ENCODE peak calls at places on chromosomes 7 and 10, in seven cellular contexts. One of them, this sample, is unnamed. For H3K4me1, the result is how much of the 10 kb centered on the place peaks cover.

GRCh38 chr10:52871191-52871843 is 98.7 kb upstream of the MBL2 start:
- DNase-seq in pancreas: no peak
- DNase-seq in kidney: no peak
- DNase-seq in BE2C: no peak
- DNase-seq in GM23248: no peak
- DNase-seq in CD8-positive, alpha-beta T cell: no peak
- DNase-seq in sigmoid colon: no peak
- DNase-seq in this sample: no peak

GRCh38 chr7:66946545-66946944 is 25.5 kb downstream of the TMEM248 start:
- DNase-seq in CD8-positive, alpha-beta T cell: no peak
- DNase-seq in GM23248: no peak
- DNase-seq in BE2C: no peak
- DNase-seq in sigmoid colon: no peak
- DNase-seq in kidney: no peak
- DNase-seq in pancreas: no peak
- DNase-seq in this sample: no peak

GRCh38 chr10:71571460-71572175 is 148.0 kb downstream of the C10orf105 start:
- DNase-seq in CD8-positive, alpha-beta T cell: no peak
- DNase-seq in kidney: peak
- DNase-seq in BE2C: no peak
- DNase-seq in pancreas: no peak
- DNase-seq in GM23248: no peak
- DNase-seq in sigmoid colon: no peak
- DNase-seq in this sample: no peak

GRCh38 chr10:61896854-61897661 is 4.4 kb upstream of the ARID5B start:
- DNase-seq in sigmoid colon: peak
- DNase-seq in GM23248: peak
- DNase-seq in CD8-positive, alpha-beta T cell: no peak
- DNase-seq in BE2C: peak
- DNase-seq in kidney: peak
- DNase-seq in pancreas: peak
- DNase-seq in this sample: peak

GRCh38 chr10:21604651-21605050 is 70.6 kb downstream of the MLLT10 start:
- DNase-seq in kidney: no peak
- DNase-seq in GM23248: no peak
- DNase-seq in pancreas: no peak
- DNase-seq in sigmoid colon: no peak
- DNase-seq in CD8-positive, alpha-beta T cell: no peak
- DNase-seq in BE2C: no peak
- DNase-seq in this sample: no peak

GRCh38 chr10:73247509-73248258 is 629 bp upstream of the DNAJC9 start:
- DNase-seq in CD8-positive, alpha-beta T cell: no peak
- DNase-seq in pancreas: no peak
- DNase-seq in kidney: no peak
- DNase-seq in GM23248: peak
- DNase-seq in sigmoid colon: no peak
- DNase-seq in BE2C: no peak
- DNase-seq in this sample: no peak

GRCh38 chr10:15200626-15201025 is 32.1 kb upstream of the NMT2 start:
- DNase-seq in pancreas: no peak
- DNase-seq in sigmoid colon: no peak
- DNase-seq in GM23248: peak
- DNase-seq in kidney: no peak
- DNase-seq in BE2C: no peak
- DNase-seq in CD8-positive, alpha-beta T cell: no peak
- DNase-seq in this sample: no peak

GRCh38 chr10:99975942-99976809 is 33.6 kb downstream of the DNMBP start:
- DNase-seq in BE2C: no peak
- DNase-seq in GM23248: peak
- DNase-seq in CD8-positive, alpha-beta T cell: no peak
- DNase-seq in sigmoid colon: no peak
- DNase-seq in kidney: no peak
- DNase-seq in pancreas: no peak
- DNase-seq in this sample: no peak

GRCh38 chr7:102125127-102125561 is 161.5 kb upstream of the SH2B2 start:
- DNase-seq in kidney: peak
- DNase-seq in BE2C: no peak
- DNase-seq in CD8-positive, alpha-beta T cell: no peak
- DNase-seq in GM23248: peak
- DNase-seq in sigmoid colon: peak
- DNase-seq in pancreas: no peak
- DNase-seq in this sample: peak

GRCh38 chr10:22927661-22928403 is at the start of gene ARMC3:
- DNase-seq in BE2C: peak
- DNase-seq in CD8-positive, alpha-beta T cell: peak
- DNase-seq in sigmoid colon: peak
- DNase-seq in GM23248: peak
- DNase-seq in kidney: peak
- DNase-seq in pancreas: peak
- DNase-seq in this sample: no peak

GRCh38 chr7:30134011-30134410 is 775 bp upstream of the MTURN start:
- DNase-seq in BE2C: no peak
- DNase-seq in GM23248: no peak
- DNase-seq in kidney: no peak
- DNase-seq in pancreas: no peak
- DNase-seq in CD8-positive, alpha-beta T cell: no peak
- DNase-seq in sigmoid colon: no peak
- DNase-seq in this sample: no peak
- H3K4me3 ChIP-seq in BE2C: peak
- H3K4me3 ChIP-seq in GM23248: peak
- H3K4me3 ChIP-seq in kidney: peak
- H3K4me3 ChIP-seq in pancreas: peak
- H3K4me3 ChIP-seq in CD8-positive, alpha-beta T cell: peak
- H3K4me3 ChIP-seq in sigmoid colon: peak
- H3K4me3 ChIP-seq in this sample: peak

GRCh38 chr10:14173391-14173705 is 157.4 kb downstream of the FRMD4A start:
- DNase-seq in CD8-positive, alpha-beta T cell: no peak
- DNase-seq in GM23248: peak
- DNase-seq in sigmoid colon: no peak
- DNase-seq in pancreas: no peak
- DNase-seq in kidney: no peak
- DNase-seq in BE2C: no peak
- DNase-seq in this sample: no peak
- H3K4me1 ChIP-seq in CD8-positive, alpha-beta T cell: under half
- H3K4me1 ChIP-seq in GM23248: under half
- H3K4me1 ChIP-seq in sigmoid colon: under half
- H3K4me1 ChIP-seq in pancreas: under half
- H3K4me1 ChIP-seq in kidney: under half
- H3K4me1 ChIP-seq in BE2C: under half
- H3K4me1 ChIP-seq in this sample: under half

DNA sequence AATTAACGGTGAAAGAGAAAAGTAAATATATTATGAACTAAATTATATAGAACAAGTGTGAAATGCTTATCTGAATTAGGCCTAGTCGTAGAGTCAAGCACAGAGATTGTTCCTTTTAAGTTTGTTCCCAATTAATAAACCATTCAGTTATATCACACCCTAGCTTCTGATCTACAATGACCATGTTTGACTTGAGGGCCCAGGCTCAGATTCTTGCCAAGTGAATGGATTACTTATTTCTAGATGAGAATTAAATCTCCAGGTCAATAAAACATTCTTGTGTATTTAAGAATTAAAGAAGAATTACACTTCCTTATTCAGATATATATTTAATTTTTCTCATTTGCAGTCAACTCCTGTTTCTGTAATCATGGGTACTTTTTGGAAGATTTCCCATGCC is 37.4 kb upstream of the ARL4A start:
- DNase-seq in BE2C: no peak
- DNase-seq in CD8-positive, alpha-beta T cell: no peak
- DNase-seq in GM23248: no peak
- DNase-seq in kidney: no peak
- DNase-seq in pancreas: no peak
- DNase-seq in sigmoid colon: no peak
- DNase-seq in this sample: no peak
- H3K4me3 ChIP-seq in BE2C: no peak
- H3K4me3 ChIP-seq in CD8-positive, alpha-beta T cell: no peak
- H3K4me3 ChIP-seq in GM23248: no peak
- H3K4me3 ChIP-seq in kidney: no peak
- H3K4me3 ChIP-seq in pancreas: no peak
- H3K4me3 ChIP-seq in sigmoid colon: no peak
- H3K4me3 ChIP-seq in this sample: no peak

GRCh38 chr10:17453377-17454091 is 861 bp downstream of the ST8SIA6 start:
- DNase-seq in GM23248: peak
- DNase-seq in BE2C: no peak
- DNase-seq in kidney: peak
- DNase-seq in pancreas: peak
- DNase-seq in CD8-positive, alpha-beta T cell: no peak
- DNase-seq in sigmoid colon: no peak
- DNase-seq in this sample: no peak
- H3K4me1 ChIP-seq in GM23248: under half
- H3K4me1 ChIP-seq in BE2C: under half
- H3K4me1 ChIP-seq in kidney: under half
- H3K4me1 ChIP-seq in pancreas: under half
- H3K4me1 ChIP-seq in CD8-positive, alpha-beta T cell: under half
- H3K4me1 ChIP-seq in sigmoid colon: under half
- H3K4me1 ChIP-seq in this sample: under half

DNA sequence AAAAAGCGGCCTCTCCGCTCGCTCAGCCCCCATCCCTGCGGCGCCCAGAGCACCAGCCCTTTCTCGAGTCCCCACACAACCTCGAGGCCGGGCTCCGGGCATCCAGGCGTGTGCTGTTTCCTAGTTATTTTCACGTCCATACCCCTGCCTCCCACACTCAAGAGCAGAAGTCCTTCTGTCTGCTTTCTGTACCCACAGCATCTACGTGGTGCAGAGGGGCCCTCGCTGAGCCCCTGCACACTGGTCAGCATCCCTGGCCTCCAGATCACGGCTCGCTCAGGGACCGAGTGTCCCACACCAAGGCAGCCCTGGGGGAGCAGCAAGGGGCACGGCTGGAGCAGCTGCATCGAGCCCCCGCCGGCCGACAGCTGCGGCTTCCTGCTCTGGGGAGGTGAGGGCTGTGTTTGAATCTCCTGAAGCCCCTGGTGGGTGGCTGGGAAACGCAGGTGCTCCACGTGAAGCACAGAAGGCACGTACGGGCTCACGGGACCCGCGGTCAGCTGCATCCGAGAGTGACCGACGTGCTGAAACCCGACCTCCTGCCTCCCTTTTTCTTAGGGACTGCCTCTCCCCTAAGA is 333.1 kb downstream of the DNAJB6 start:
- DNase-seq in pancreas: no peak
- DNase-seq in BE2C: no peak
- DNase-seq in CD8-positive, alpha-beta T cell: no peak
- DNase-seq in kidney: peak
- DNase-seq in sigmoid colon: peak
- DNase-seq in GM23248: no peak
- DNase-seq in this sample: no peak
- H3K4me3 ChIP-seq in pancreas: no peak
- H3K4me3 ChIP-seq in BE2C: no peak
- H3K4me3 ChIP-seq in CD8-positive, alpha-beta T cell: no peak
- H3K4me3 ChIP-seq in kidney: no peak
- H3K4me3 ChIP-seq in sigmoid colon: no peak
- H3K4me3 ChIP-seq in GM23248: no peak
- H3K4me3 ChIP-seq in this sample: no peak

GRCh38 chr7:107080533-107080932 is 36.0 kb downstream of the PRKAR2B start:
- DNase-seq in CD8-positive, alpha-beta T cell: no peak
- DNase-seq in BE2C: no peak
- DNase-seq in sigmoid colon: no peak
- DNase-seq in GM23248: no peak
- DNase-seq in pancreas: no peak
- DNase-seq in kidney: no peak
- DNase-seq in this sample: no peak
- H3K4me1 ChIP-seq in CD8-positive, alpha-beta T cell: under half
- H3K4me1 ChIP-seq in BE2C: under half
- H3K4me1 ChIP-seq in sigmoid colon: under half
- H3K4me1 ChIP-seq in GM23248: under half
- H3K4me1 ChIP-seq in pancreas: under half
- H3K4me1 ChIP-seq in kidney: under half
- H3K4me1 ChIP-seq in this sample: under half

This sample was measured in ovary.